ENCODE peak calls at places on chromosome 13, in nine cellular contexts. O, D, H, X, P, K, Y, S and E are unnamed samples.

GRCh38 chr13:111396457-111396856 is 76.0 kb downstream of the TEX29 start:
- DNase-seq in P (no peak), K (no peak), S (no peak), O (no peak), H (no peak), Y (no peak), X (no peak), D (no peak), E (no peak)

GRCh38 chr13:34364633-34365032 is 546.7 kb downstream of the RFC3 start:
- DNase-seq in S (peak; percentile 18), P (no peak), O (peak; percentile 68), K (no peak), Y (no peak), X (no peak), D (no peak), H (no peak), E (no peak)

GRCh38 chr13:110529522-110530311 is 31.8 kb downstream of the RAB20 start:
- DNase-seq in S (no peak), Y (no peak), X (no peak), H (no peak), K (no peak), P (no peak), D (no peak), O (no peak), E (no peak)

GRCh38 chr13:40381935-40382764 is 284.3 kb downstream of the FOXO1 start:
- DNase-seq in Y (no peak), H (no peak), X (no peak), K (no peak), S (no peak), D (no peak), O (no peak), P (no peak), E (no peak)

GRCh38 chr13:20609145-20609544 is 42.2 kb downstream of the IFT88 start:
- DNase-seq in X (no peak), Y (no peak), P (no peak), D (no peak), S (peak; percentile 89), O (peak; percentile 66), K (no peak), H (no peak), E (peak; percentile 41)

GRCh38 chr13:21465710-21466160 is 6.6 kb upstream of the ZDHHC20 start:
- DNase-seq in O (no peak), Y (peak; percentile 65), S (no peak), D (no peak), K (no peak), P (no peak), H (peak; percentile 41), X (peak; percentile 54), E (no peak)

GRCh38 chr13:50208826-50209335 is 193.6 kb downstream of the KCNRG start:
- DNase-seq in S (peak; percentile 97), K (peak; percentile 53), P (no peak), X (peak; percentile 75), Y (peak; percentile 76), O (peak; percentile 43), D (peak; percentile 37), H (peak; percentile 54), E (peak; percentile 49)

GRCh38 chr13:40639226-40639681 is 27.2 kb downstream of the FOXO1 start:
- DNase-seq in S (peak; percentile 79), K (no peak), D (no peak), H (no peak), P (no peak), Y (no peak), O (no peak), X (no peak), E (no peak)

GRCh38 chr13:67223024-67223423 is 7.1 kb downstream of the PCDH9 start:
- DNase-seq in K (no peak), P (no peak), S (peak; percentile 69), X (no peak), H (no peak), D (no peak), Y (no peak), O (no peak), E (no peak)

GRCh38 chr13:78595819-78596700 is 7.3 kb downstream of the POU4F1 start:
- DNase-seq in Y (no peak), H (peak; percentile 75), P (peak; percentile 32), K (no peak), S (no peak), O (no peak), D (peak; percentile 23), X (no peak), E (no peak)
- H3K4me3 ChIP-seq in Y (no peak overlapping the region), H (peak overlapping the region; percentile 57), P (no peak overlapping the region), K (peak overlapping the region; percentile 44), S (no peak overlapping the region), O (no peak overlapping the region), D (peak overlapping the region; percentile 33), X (peak overlapping the region; percentile 4), E (no peak overlapping the region)

GRCh38 chr13:99217461-99218101 is 16.9 kb downstream of the UBAC2 start:
- DNase-seq in Y (no peak), X (no peak), H (no peak), P (no peak), D (no peak), K (no peak), O (no peak), S (no peak), E (no peak)

GRCh38 chr13:99220199-99220931 is 19.7 kb downstream of the UBAC2 start:
- DNase-seq in D (no peak), H (no peak), Y (no peak), O (no peak), P (peak; percentile 76), S (no peak), X (no peak), K (no peak), E (no peak)

GRCh38 chr13:99218545-99218944 is 17.9 kb downstream of the UBAC2 start:
- DNase-seq in D (no peak), X (no peak), Y (no peak), S (no peak), H (no peak), K (no peak), O (no peak), P (no peak), E (no peak)

GRCh38 chr13:99218126-99218525 is 17.5 kb downstream of the UBAC2 start:
- DNase-seq in S (no peak), Y (no peak), X (no peak), D (no peak), P (no peak), K (no peak), O (no peak), H (no peak), E (no peak)

GRCh38 chr13:99218969-99219368 is 18.3 kb downstream of the UBAC2 start:
- DNase-seq in P (peak; percentile 86), S (no peak), X (no peak), H (no peak), D (no peak), K (no peak), Y (no peak), O (no peak), E (no peak)
- H3K4me3 ChIP-seq in P (peak overlapping the region; percentile 71), S (no peak overlapping the region), X (no peak overlapping the region), H (no peak overlapping the region), D (no peak overlapping the region), K (no peak overlapping the region), Y (no peak overlapping the region), O (no peak overlapping the region), E (no peak overlapping the region)

GRCh38 chr13:77029436-77029835 is 2.5 kb upstream of the FBXL3 start:
- DNase-seq in O (no peak), X (no peak), H (no peak), P (no peak), K (no peak), S (no peak), D (no peak), Y (no peak), E (no peak)

GRCh38 chr13:77028202-77028601 is 1.2 kb upstream of the FBXL3 start:
- DNase-seq in O (peak; percentile 9), D (no peak), Y (no peak), X (no peak), K (no peak), P (peak; percentile 20), H (no peak), S (peak; percentile 75), E (no peak)

GRCh38 chr13:77026255-77026782 is 640 bp downstream of the FBXL3 start:
- DNase-seq in X (peak; percentile 94), K (peak; percentile 85), S (peak; percentile 69), H (peak; percentile 63), D (peak; percentile 15), Y (peak; percentile 94), P (peak; percentile 89), O (peak; percentile 75), E (no peak)

GRCh38 chr13:77022341-77022740 is 4.6 kb downstream of the FBXL3 start:
- DNase-seq in H (no peak), D (no peak), K (no peak), S (peak; percentile 56), Y (no peak), X (no peak), O (no peak), P (no peak), E (no peak)

DNA sequence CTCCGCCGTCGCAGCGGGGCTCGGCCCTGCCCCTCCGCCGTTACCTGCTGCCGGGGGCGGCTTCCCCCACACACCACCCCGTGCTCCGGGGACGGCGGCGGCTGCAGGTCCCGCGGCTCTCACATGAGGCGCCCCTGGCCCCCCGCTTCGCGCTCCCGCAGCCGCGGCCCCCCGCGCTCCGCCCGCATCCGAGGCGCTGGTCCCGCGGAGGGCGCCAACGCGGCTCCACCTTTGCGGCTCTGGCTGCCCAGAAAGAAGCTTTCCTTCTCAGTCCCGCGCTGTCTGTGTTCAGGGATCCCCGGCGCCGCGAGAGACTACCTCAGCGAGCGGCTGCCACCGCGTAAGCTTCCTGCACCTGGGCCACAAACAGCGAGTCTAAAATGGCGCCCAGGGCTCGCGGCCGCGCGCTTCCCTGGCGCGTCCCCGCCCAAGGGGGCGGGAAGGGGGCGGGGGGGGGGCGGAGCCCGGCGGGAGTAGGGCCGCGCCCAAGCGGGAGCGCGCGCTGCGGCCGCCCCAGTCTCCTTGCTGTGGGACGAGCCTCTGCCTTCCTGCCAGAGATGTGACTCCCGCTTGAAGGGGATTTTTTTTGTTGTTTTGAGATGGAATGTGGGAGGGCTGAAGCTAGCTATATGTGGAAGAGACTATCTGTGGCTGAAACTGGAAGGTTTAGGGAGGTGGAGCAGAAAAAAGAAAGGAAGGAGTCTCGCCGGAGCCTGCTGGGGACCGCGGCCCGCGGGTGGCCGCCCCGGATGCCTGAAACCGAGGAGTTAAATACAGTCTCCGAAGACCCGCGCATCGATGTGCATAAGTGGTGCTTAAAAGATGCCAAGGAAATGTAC is at the start of gene FBXL3:
- DNase-seq in H (peak; percentile 84), K (peak; percentile 79), Y (peak; percentile 93), S (peak; percentile 89), D (peak; percentile 61), X (peak; percentile 90), O (peak; percentile 91), P (peak; percentile 90), E (peak; percentile 71)
- H3K4me3 ChIP-seq in H (peak within 1 kb of the TSS; percentile 82), K (peak within 1 kb of the TSS; percentile 92), Y (peak within 1 kb of the TSS; percentile 94), S (peak within 1 kb of the TSS; percentile 87), D (peak within 1 kb of the TSS; percentile 83), X (peak within 1 kb of the TSS; percentile 85), O (peak within 1 kb of the TSS; percentile 83), P (peak within 1 kb of the TSS; percentile 95), E (peak within 1 kb of the TSS; percentile 81)

DNA sequence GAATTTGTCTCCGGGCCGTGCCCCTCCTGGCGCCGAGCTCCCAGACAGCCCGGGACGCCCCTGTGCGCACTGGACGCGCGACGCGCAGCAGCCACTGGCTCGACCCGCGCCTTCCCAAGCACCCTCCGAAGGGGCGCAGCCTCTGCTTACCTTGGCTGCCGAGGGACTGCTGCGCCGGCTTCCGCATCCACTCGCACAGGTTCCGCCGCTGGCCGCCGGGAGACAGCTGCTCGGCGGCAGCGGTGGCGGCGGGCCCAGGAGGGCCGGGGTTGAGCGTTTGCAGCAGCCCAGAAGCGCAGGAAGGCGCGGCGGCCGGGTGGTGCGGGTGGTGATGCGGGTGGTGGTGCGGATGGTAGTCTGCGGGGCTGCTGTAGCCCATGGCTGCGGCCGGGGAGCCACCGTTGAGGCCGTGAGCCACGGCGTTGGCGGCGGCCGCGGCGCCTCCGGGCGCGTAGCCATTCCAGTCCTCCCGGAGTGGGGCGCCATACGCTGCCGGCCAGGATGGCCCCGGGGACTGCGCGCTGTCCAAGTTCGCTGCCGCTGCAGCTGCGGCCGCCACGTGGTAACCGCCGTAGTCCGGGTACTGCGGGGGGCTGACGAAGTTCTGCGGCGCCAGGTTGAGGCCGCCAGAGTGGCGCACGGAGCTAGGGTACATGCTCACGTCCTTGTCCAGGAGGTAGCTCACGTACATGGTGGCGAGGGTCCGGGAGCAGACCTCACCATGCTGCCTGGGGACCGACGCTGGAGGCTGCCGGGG is 621 bp downstream of the CDX2 start:
- DNase-seq in S (no peak), P (no peak), X (no peak), D (no peak), K (no peak), H (peak; percentile 72), O (peak; percentile 31), Y (no peak), E (no peak)
- H3K4me3 ChIP-seq in S (no peak overlapping the region), P (no peak overlapping the region), X (no peak overlapping the region), D (peak overlapping the region; percentile 56), K (peak overlapping the region; percentile 41), H (peak overlapping the region; percentile 41), O (no peak overlapping the region), Y (no peak overlapping the region), E (no peak overlapping the region)